ENCODE peak calls at places on chromosomes 7 and 10, in eight cellular contexts. W is thoracic aorta, B is WERI-Rb-1, J is mesothelial cell of epicardium, G is choroid plexus epithelial cell, K is MCF 10A, Q is hepatocyte, X is sigmoid colon. S is an unnamed sample.

GRCh38 chr7:149414745-149415390 is 46.0 kb downstream of the ZNF777 start:
- DNase-seq in W (no peak), B (no peak), J (peak), G (peak), K (no peak), Q (peak), X (peak), S (peak)

GRCh38 chr10:12534824-12535223 is 185.5 kb downstream of the CAMK1D start:
- DNase-seq in W (no peak), B (no peak), J (no peak), G (peak), K (no peak), Q (no peak), X (no peak), S (no peak)

GRCh38 chr10:12388671-12389070 is 39.3 kb downstream of the CAMK1D start:
- DNase-seq in W (no peak), B (no peak), J (no peak), G (no peak), K (no peak), Q (no peak), X (no peak), S (no peak)

GRCh38 chr7:55439627-55440026 is 74.5 kb downstream of the LANCL2 start:
- DNase-seq in W (no peak), B (no peak), J (no peak), G (no peak), K (no peak), Q (no peak), X (no peak), S (no peak)

GRCh38 chr10:99612167-99612831 is 7.9 kb downstream of the SLC25A28 start:
- DNase-seq in W (no peak), B (peak), J (no peak), G (peak), K (peak), Q (peak), X (no peak), S (peak)

GRCh38 chr10:68231106-68231901 is 609 bp downstream of the ATOH7 start:
- DNase-seq in W (no peak), B (peak), J (peak), G (peak), K (peak), Q (peak), X (peak), S (peak)

GRCh38 chr10:29643785-29644501 is 9.2 kb upstream of the SVIL start:
- DNase-seq in W (no peak), B (no peak), J (no peak), G (peak), K (no peak), Q (no peak), X (peak), S (no peak)

GRCh38 chr10:26557641-26558014 is 119.5 kb downstream of the APBB1IP start:
- DNase-seq in W (no peak), B (no peak), J (no peak), G (no peak), K (peak), Q (no peak), X (no peak), S (no peak)

GRCh38 chr10:22345301-22346086 is at the start of gene SPAG6:
- DNase-seq in W (no peak), B (peak), J (peak), G (no peak), K (no peak), Q (peak), X (peak), S (peak)

GRCh38 chr7:1725766-1726630 is 55.9 kb downstream of the ELFN1 start:
- DNase-seq in W (no peak), B (no peak), J (no peak), G (no peak), K (no peak), Q (no peak), X (no peak), S (no peak)

GRCh38 chr7:106065560-106066500 is 46.3 kb downstream of the SYPL1 start:
- DNase-seq in W (no peak), B (no peak), J (no peak), G (peak), K (peak), Q (no peak), X (peak), S (no peak)

GRCh38 chr7:106063692-106064091 is 48.4 kb downstream of the SYPL1 start:
- DNase-seq in W (no peak), B (no peak), J (no peak), G (no peak), K (no peak), Q (no peak), X (no peak), S (no peak)

GRCh38 chr7:106064329-106064728 is 47.8 kb downstream of the SYPL1 start:
- DNase-seq in W (no peak), B (no peak), J (no peak), G (no peak), K (no peak), Q (no peak), X (no peak), S (no peak)

GRCh38 chr7:106063039-106063438 is 49.1 kb downstream of the SYPL1 start:
- DNase-seq in W (no peak), B (no peak), J (no peak), G (no peak), K (no peak), Q (no peak), X (no peak), S (no peak)

GRCh38 chr7:106064836-106065559 is 47.1 kb downstream of the SYPL1 start:
- DNase-seq in W (peak), B (no peak), J (no peak), G (peak), K (peak), Q (peak), X (peak), S (peak)
- TF ChIP-seq CTCF in W (peak), B (no peak), J (no peak), G (no peak), K (no peak), Q (no peak), X (no peak), S (no peak)

DNA sequence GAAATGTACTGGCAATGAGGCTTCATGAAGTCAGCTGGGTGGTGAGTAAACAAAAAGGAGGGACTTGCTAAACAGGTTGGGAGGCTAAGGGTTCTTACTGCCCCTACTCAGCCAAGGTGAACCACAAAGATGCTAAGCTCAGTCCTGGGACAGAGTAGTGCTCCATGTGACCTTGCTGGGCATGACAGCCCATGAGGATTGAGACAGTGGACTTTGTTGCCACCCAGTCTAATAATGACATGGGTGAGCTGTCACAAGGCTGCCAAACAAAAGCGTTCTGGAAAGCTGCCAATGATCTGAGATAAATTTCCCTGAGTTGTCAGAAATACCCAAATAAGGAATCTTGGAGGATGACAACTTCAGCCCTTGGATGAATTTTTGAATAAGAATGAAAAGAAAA is 75.2 kb downstream of the CLEC2L start:
- DNase-seq in W (no peak), B (no peak), J (no peak), G (no peak), K (no peak), Q (peak), X (no peak), S (no peak)
- TF ChIP-seq CTCF in W (no peak), B (no peak), J (no peak), G (no peak), K (no peak), Q (no peak), X (no peak), S (no peak)

GRCh38 chr7:125727215-125727614 is 797.6 kb upstream of the POT1 start:
- DNase-seq in W (no peak), B (no peak), J (no peak), G (no peak), K (no peak), Q (no peak), X (no peak), S (no peak)
- TF ChIP-seq CTCF in W (no peak), B (no peak), J (no peak), G (no peak), K (no peak), Q (no peak), X (no peak), S (no peak)

DNA sequence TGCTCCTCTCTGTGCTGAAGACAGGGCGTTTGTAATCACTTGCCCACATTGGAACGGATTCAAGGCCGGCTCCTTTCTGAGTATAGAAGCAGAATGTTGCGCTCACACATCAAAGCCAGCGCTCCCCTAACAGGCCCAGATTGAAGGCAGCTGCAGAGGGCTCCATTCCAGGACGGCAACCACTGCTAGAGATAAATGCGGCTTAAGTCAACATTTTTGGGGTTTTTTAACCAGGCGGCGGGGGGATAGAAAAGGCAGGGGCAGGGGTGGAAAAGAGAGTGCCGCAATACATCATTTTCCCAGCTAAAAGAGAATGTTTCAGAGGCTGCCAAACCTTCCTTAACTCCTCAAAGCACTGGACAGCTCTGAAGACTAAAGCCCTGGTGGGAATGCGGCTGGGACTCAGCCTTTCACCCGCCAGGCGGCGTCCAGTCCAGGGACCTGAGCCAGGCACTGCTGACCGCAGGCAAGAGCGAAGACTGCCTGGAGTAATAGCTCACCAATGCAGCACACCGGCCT is 189.6 kb downstream of the TNS3 start:
- DNase-seq in W (no peak), B (no peak), J (peak), G (peak), K (no peak), Q (peak), X (peak), S (no peak)
- TF ChIP-seq CTCF in W (peak), B (no peak), J (no peak), G (peak), K (no peak), Q (peak), X (peak), S (no peak)

GRCh38 chr10:86523348-86523747 is 1.8 kb upstream of the WAPL start:
- DNase-seq in W (no peak), B (no peak), J (no peak), G (peak), K (peak), Q (no peak), X (no peak), S (peak)
- TF ChIP-seq CTCF in W (no peak), B (peak), J (no peak), G (peak), K (peak), Q (peak), X (no peak), S (peak)

GRCh38 chr7:30396379-30396778 is 82.2 kb downstream of the NOD1 start:
- DNase-seq in W (no peak), B (no peak), J (no peak), G (peak), K (peak), Q (no peak), X (no peak), S (no peak)
- TF ChIP-seq CTCF in W (no peak), B (peak), J (no peak), G (peak), K (no peak), Q (no peak), X (no peak), S (no peak)

S was measured in nephron progenitor cell.